ENCODE peak calls at places on chromosomes 13 and 19, in five cellular contexts. P is cardiac muscle cell, B is HTR-8/SVneo, Q is HL-60, D is NCI-H1105 treated with DMSO at 0.1 percent for 48 hours. Z is an unnamed sample.

GRCh38 chr13:44810067-44810840 is 179.0 kb downstream of the NUFIP1 start:
- DNase-seq in Q (no peak), B (no peak), D (peak), P (peak), Z (no peak)

GRCh38 chr19:39544201-39544903 is 4.4 kb upstream of the EID2 start:
- DNase-seq in Q (no peak), D (no peak), B (no peak), P (peak), Z (no peak)

GRCh38 chr19:14035706-14036105 is 4.1 kb downstream of the IL27RA start:
- DNase-seq in B (no peak), Q (no peak), D (no peak), P (no peak), Z (no peak)

GRCh38 chr19:22491746-22492145 is 69.6 kb upstream of the ZNF98 start:
- DNase-seq in B (no peak), Q (no peak), D (no peak), P (no peak), Z (no peak)

GRCh38 chr13:30165791-30166190 is 141.6 kb downstream of the KATNAL1 start:
- DNase-seq in B (no peak), Q (no peak), D (no peak), P (peak), Z (peak)

GRCh38 chr13:50589651-50590054 is 253.8 kb downstream of the DLEU7 start:
- DNase-seq in B (peak), D (no peak), P (peak), Q (no peak), Z (no peak)

GRCh38 chr13:33519561-33520479 is 234.3 kb upstream of the STARD13 start:
- DNase-seq in B (no peak), Q (no peak), D (no peak), P (peak), Z (no peak)

GRCh38 chr19:1651061-1651547 is 1.3 kb downstream of the TCF3 start:
- DNase-seq in Q (no peak), D (peak), P (peak), B (no peak), Z (no peak)

GRCh38 chr19:18274303-18274775 is at the start of gene IQCN:
- DNase-seq in Q (peak), B (no peak), D (no peak), P (peak), Z (no peak)

GRCh38 chr13:38213307-38213706 is 136.3 kb upstream of the UFM1 start:
- DNase-seq in Q (no peak), P (no peak), B (no peak), D (no peak), Z (no peak)

GRCh38 chr19:51166846-51167490 is 24.9 kb downstream of the SIGLEC7 start:
- DNase-seq in P (no peak), D (no peak), B (no peak), Q (peak), Z (no peak)

GRCh38 chr19:27774337-27774736 is 1438.6 kb downstream of the UQCRFS1 start:
- DNase-seq in B (no peak), P (no peak), Q (peak), D (no peak), Z (no peak)

GRCh38 chr19:51726049-51726448 is 2.3 kb upstream of the HAS1 start:
- DNase-seq in Q (no peak), D (no peak), P (peak), B (peak), Z (no peak)

GRCh38 chr19:41801682-41802317 is 5.4 kb downstream of the CEACAM3 start:
- DNase-seq in D (no peak), B (no peak), Q (peak), P (no peak), Z (no peak)

GRCh38 chr19:13012690-13013608 is 17.7 kb downstream of the NFIX start:
- DNase-seq in P (peak), B (no peak), D (no peak), Q (peak), Z (no peak)

GRCh38 chr19:45400192-45400591 is 4.7 kb downstream of the PPP1R13L start:
- DNase-seq in D (peak), B (no peak), P (no peak), Q (no peak), Z (no peak)